ENCODE peak calls at places on chromosome 20, in four cellular contexts. U, D, G and N are unnamed samples.

GRCh38 chr20:49450281-49450707 is 32.2 kb downstream of the KCNB1 start:
- DNase-seq in U (peak), D (no peak), G (no peak), N (no peak)

GRCh38 chr20:14664101-14664500 is 326.7 kb upstream of the FLRT3 start:
- DNase-seq in U (no peak), D (no peak), G (no peak), N (no peak)

GRCh38 chr20:6768228-6769185 is 1.0 kb downstream of the BMP2 start:
- DNase-seq in U (peak), D (no peak), G (peak), N (no peak)

GRCh38 chr20:9978395-9979004 is 56.3 kb upstream of the ANKEF1 start:
- DNase-seq in U (no peak), D (peak), G (peak), N (peak)

GRCh38 chr20:25364180-25364788 is 26.4 kb downstream of the ABHD12 start:
- DNase-seq in U (no peak), D (no peak), G (no peak), N (no peak)

GRCh38 chr20:63223121-63223825 is 7.3 kb upstream of the YTHDF1 start:
- DNase-seq in U (peak), D (peak), G (peak), N (no peak)

GRCh38 chr20:33113387-33113908 is 34.0 kb downstream of the BPIFB4 start:
- DNase-seq in U (no peak), D (no peak), G (no peak), N (no peak)

GRCh38 chr20:20649945-20650344 is 62.5 kb downstream of the RALGAPA2 start:
- DNase-seq in U (no peak), D (no peak), G (no peak), N (no peak)

GRCh38 chr20:46333136-46333991 is 25.1 kb upstream of the CDH22 start:
- DNase-seq in U (no peak), D (no peak), G (no peak), N (no peak)